ENCODE peak calls at places on chromosomes 6 and 20, in eight cellular contexts. I, Q, O, Z, K, X, H and B are unnamed samples.

GRCh38 chr20:17803765-17804164 is 104.0 kb downstream of the BANF2 start:
- DNase-seq in H (no peak), K (no peak), O (no peak), X (no peak), I (peak), Q (no peak), Z (no peak), B (no peak)

GRCh38 chr6:147000545-147001488 is 203.4 kb upstream of the STXBP5 start:
- DNase-seq in Z (no peak), Q (no peak), O (no peak), H (no peak), K (no peak), I (no peak), X (no peak), B (no peak)

GRCh38 chr6:73700060-73700459 is 4.1 kb downstream of the CD109 start:
- DNase-seq in K (no peak), O (no peak), Q (no peak), H (no peak), Z (no peak), I (no peak), X (no peak), B (no peak)

GRCh38 chr6:109662192-109662591 is 28.8 kb downstream of the AK9 start:
- DNase-seq in Q (no peak), H (no peak), K (no peak), I (no peak), O (no peak), Z (no peak), X (no peak), B (no peak)

GRCh38 chr6:37699138-37699766 is 1.6 kb upstream of the MDGA1 start:
- DNase-seq in O (peak), X (no peak), I (no peak), Q (no peak), Z (no peak), H (peak), K (no peak), B (no peak)

GRCh38 chr6:115363379-115363778 is 697.3 kb downstream of the FRK start:
- DNase-seq in I (no peak), Q (no peak), X (no peak), H (no peak), K (no peak), Z (no peak), O (no peak), B (no peak)

GRCh38 chr6:142417331-142417750 is 115.5 kb downstream of the ADGRG6 start:
- DNase-seq in I (no peak), Z (no peak), O (no peak), Q (no peak), K (no peak), X (no peak), H (no peak), B (no peak)

GRCh38 chr20:57175397-57176010 is 90.9 kb downstream of the BMP7 start:
- DNase-seq in X (no peak), H (no peak), I (no peak), K (no peak), Q (no peak), Z (no peak), O (no peak), B (no peak)

GRCh38 chr6:86615299-86615698 is 322.0 kb upstream of the HTR1E start:
- DNase-seq in K (no peak), H (no peak), X (no peak), O (no peak), I (no peak), Z (no peak), Q (no peak), B (no peak)

GRCh38 chr20:34881689-34882088 is 5.3 kb downstream of the ACSS2 start:
- DNase-seq in Z (no peak), O (no peak), I (no peak), Q (no peak), H (no peak), K (no peak), X (no peak), B (no peak)

GRCh38 chr6:112086744-112087135 is 542 bp downstream of the TUBE1 start:
- DNase-seq in K (peak), H (no peak), I (no peak), Z (peak), X (no peak), O (no peak), Q (peak), B (peak)

GRCh38 chr6:157393667-157394329 is 12.8 kb downstream of the ZDHHC14 start:
- DNase-seq in O (no peak), X (no peak), Z (no peak), I (no peak), K (no peak), H (no peak), Q (no peak), B (no peak)

GRCh38 chr6:147750420-147750819 is 241.9 kb downstream of the SAMD5 start:
- DNase-seq in I (no peak), Z (no peak), Q (peak), K (no peak), O (no peak), H (no peak), X (no peak), B (no peak)

GRCh38 chr6:27630727-27631613 is 158.1 kb upstream of the ZNF184 start:
- DNase-seq in O (no peak), X (no peak), I (no peak), H (peak), Z (peak), K (no peak), Q (peak), B (peak)

GRCh38 chr20:47373206-47373722 is 16.8 kb upstream of the ZMYND8 start:
- DNase-seq in K (no peak), I (no peak), X (no peak), Z (no peak), Q (no peak), H (no peak), O (no peak), B (no peak)
- H3K27ac ChIP-seq in K (no peak), I (no peak), X (no peak), Z (no peak), Q (peak), H (no peak), O (no peak), B (no peak)

GRCh38 chr6:98835149-98836024 is 1.0 kb downstream of the POU3F2 start:
- DNase-seq in X (no peak), K (no peak), Q (peak), O (no peak), H (no peak), Z (no peak), I (no peak), B (peak)
- H3K27ac ChIP-seq in X (no peak), K (no peak), Q (no peak), O (no peak), H (no peak), Z (peak), I (no peak), B (no peak)

GRCh38 chr6:396126-396520 is 4.6 kb downstream of the IRF4 start:
- DNase-seq in I (no peak), K (no peak), X (no peak), O (no peak), Z (no peak), H (no peak), Q (no peak), B (no peak)

GRCh38 chr6:397056-397455 is 5.5 kb downstream of the IRF4 start:
- DNase-seq in K (no peak), I (no peak), X (no peak), Z (no peak), H (no peak), Q (no peak), O (no peak), B (no peak)

GRCh38 chr6:393391-394221 is 2.1 kb downstream of the IRF4 start:
- DNase-seq in I (peak), X (no peak), O (no peak), Q (peak), H (no peak), K (peak), Z (no peak), B (no peak)

GRCh38 chr6:394641-395289 is 3.2 kb downstream of the IRF4 start:
- DNase-seq in O (no peak), Q (no peak), H (no peak), I (no peak), K (no peak), X (no peak), Z (no peak), B (no peak)

DNA sequence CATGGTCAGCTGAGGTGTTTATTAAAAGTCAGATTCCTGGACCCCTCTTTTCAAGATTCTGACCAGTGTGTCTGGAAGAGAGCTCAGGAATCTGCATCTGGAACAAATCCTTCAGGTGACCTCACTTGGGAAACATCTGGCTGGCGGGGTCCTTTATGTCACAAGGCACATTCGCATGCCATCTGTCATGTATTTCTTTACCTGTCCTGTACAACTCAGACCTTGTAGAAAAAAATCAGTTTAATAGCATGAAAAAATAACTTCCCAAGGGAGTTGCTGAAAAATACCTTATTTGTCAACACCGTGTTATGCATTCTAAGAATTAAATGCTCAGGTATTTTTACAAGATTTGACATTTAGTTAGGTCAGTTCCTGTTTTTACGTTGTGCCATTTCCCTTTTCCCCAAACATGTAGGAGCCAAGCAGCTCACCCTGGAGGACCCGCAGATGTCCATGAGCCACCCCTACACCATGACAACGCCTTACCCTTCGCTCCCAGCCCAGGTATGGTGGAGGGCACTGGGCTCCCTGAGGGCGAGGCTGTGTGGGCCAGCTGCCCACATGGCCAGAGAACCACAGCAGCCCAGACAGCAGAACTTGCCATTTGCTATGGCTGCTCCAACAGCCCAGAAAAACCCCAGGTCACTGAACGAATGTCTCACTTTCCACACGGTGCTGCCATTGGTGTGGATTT is 4.0 kb downstream of the IRF4 start:
- DNase-seq in Z (no peak), X (no peak), H (no peak), O (no peak), K (no peak), I (no peak), Q (no peak), B (no peak)
- H3K27ac ChIP-seq in Z (no peak), X (no peak), H (no peak), O (no peak), K (no peak), I (no peak), Q (no peak), B (no peak)

GRCh38 chr6:33411632-33412005 is 805 bp downstream of the PHF1 start:
- DNase-seq in H (no peak), I (no peak), Z (no peak), Q (no peak), O (no peak), X (no peak), K (no peak), B (no peak)

GRCh38 chr6:33413200-33413599 is 2.4 kb downstream of the PHF1 start:
- DNase-seq in I (no peak), K (no peak), H (no peak), Q (no peak), Z (no peak), X (no peak), O (no peak), B (no peak)

GRCh38 chr6:33412140-33413009 is 1.6 kb downstream of the PHF1 start:
- DNase-seq in Q (no peak), Z (no peak), I (no peak), K (no peak), O (no peak), X (no peak), H (no peak), B (no peak)

GRCh38 chr6:33410050-33410710 is 634 bp upstream of the PHF1 start:
- DNase-seq in X (peak), H (peak), Z (peak), K (peak), I (peak), O (peak), Q (peak), B (peak)

GRCh38 chr6:33410711-33411631 is at the start of gene PHF1:
- DNase-seq in O (peak), Z (no peak), H (peak), X (no peak), Q (no peak), K (no peak), I (no peak), B (peak)
- H3K27ac ChIP-seq in O (peak), Z (peak), H (peak), X (peak), Q (peak), K (peak), I (peak), B (peak)

GRCh38 chr6:30076333-30076732 is 764 bp upstream of the RNF39 start:
- DNase-seq in I (no peak), Q (no peak), H (no peak), O (no peak), Z (no peak), X (no peak), K (no peak), B (no peak)
- H3K27ac ChIP-seq in I (no peak), Q (no peak), H (peak), O (no peak), Z (no peak), X (no peak), K (no peak), B (no peak)

GRCh38 chr6:137389150-137389664 is 105.0 kb downstream of the OLIG3 start:
- DNase-seq in X (no peak), Z (no peak), K (peak), I (no peak), H (no peak), Q (no peak), O (peak), B (no peak)
- H3K27ac ChIP-seq in X (no peak), Z (no peak), K (peak), I (no peak), H (no peak), Q (no peak), O (peak), B (no peak)

GRCh38 chr6:31033075-31033474 is 22.8 kb downstream of the MUC22 start:
- DNase-seq in Q (no peak), X (no peak), I (no peak), O (no peak), K (no peak), Z (no peak), H (no peak), B (no peak)
- H3K27ac ChIP-seq in Q (no peak), X (no peak), I (no peak), O (no peak), K (no peak), Z (no peak), H (no peak), B (no peak)

GRCh38 chr6:22045261-22045912 is 251.4 kb downstream of the PRL start:
- DNase-seq in O (no peak), K (no peak), I (no peak), H (no peak), Q (no peak), X (no peak), Z (no peak), B (no peak)

GRCh38 chr6:22043284-22043962 is 253.4 kb downstream of the PRL start:
- DNase-seq in I (peak), Z (no peak), K (no peak), O (no peak), H (no peak), Q (no peak), X (peak), B (peak)

GRCh38 chr6:22036699-22037098 is 260.1 kb downstream of the PRL start:
- DNase-seq in K (no peak), X (no peak), Q (peak), H (no peak), O (no peak), Z (no peak), I (no peak), B (no peak)

GRCh38 chr6:22042713-22043112 is 254.1 kb downstream of the PRL start:
- DNase-seq in H (no peak), Z (no peak), I (no peak), X (peak), O (no peak), Q (no peak), K (no peak), B (no peak)

DNA sequence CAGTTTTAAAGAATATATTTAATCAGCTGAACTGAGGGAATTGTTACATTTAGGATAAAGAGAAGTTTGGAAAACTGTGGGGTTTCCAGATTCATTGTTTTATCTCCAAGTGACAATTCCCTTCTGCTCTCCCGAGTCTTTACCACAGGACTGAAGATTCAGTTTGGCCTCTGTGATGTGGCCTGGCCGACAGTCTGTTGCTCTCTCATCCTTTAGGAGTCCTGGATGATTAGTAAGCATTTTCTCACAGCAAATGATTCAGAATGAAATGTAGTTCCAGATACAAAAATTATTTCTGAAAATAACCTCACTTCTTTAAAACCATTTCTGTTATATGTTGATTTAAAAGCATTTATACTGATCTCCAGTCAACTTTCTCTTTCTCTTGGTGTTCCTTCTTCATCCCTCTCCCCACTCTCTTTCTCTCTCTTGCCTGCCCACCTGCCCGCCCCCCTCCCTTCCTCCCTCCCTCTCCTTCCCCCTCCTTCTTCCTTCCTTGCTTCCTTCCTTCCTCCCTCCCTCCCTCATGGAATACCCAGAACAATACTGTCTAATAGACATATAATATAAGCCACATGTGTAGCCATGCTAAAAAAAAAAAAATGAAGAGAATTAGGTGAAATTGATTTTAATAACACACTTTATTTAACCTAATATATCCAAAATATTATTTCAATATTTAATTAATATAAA is 254.9 kb downstream of the PRL start:
- DNase-seq in Q (no peak), K (no peak), H (no peak), Z (no peak), I (no peak), X (no peak), O (no peak), B (no peak)
- H3K27ac ChIP-seq in Q (no peak), K (no peak), H (no peak), Z (no peak), I (no peak), X (no peak), O (no peak), B (no peak)